ENCODE peak calls at places on chromosomes 6 and 20, in eight cellular contexts. One of them, this sample, is unnamed.

GRCh38 chr6:20564269-20564668 is 30.0 kb downstream of the CDKAL1 start:
- DNase-seq in NCI-H2029: peak
- DNase-seq in AG08395: peak
- DNase-seq in AG04449: no peak
- DNase-seq in stomach: no peak
- DNase-seq in NCI-H2081: peak
- DNase-seq in fibroblast of pulmonary artery: peak
- DNase-seq in stimulated activated CD8-positive, alpha-beta memory T cell treated with anti-CD3 and anti-CD28 coated beads, Interleukin-15, amount 100 ng/mL, for 4 hours: no peak
- DNase-seq in this sample: peak

GRCh38 chr6:81708306-81708705 is 44.2 kb downstream of the TENT5A start:
- DNase-seq in stomach: no peak
- DNase-seq in fibroblast of pulmonary artery: no peak
- DNase-seq in NCI-H2081: no peak
- DNase-seq in AG08395: no peak
- DNase-seq in AG04449: no peak
- DNase-seq in stimulated activated CD8-positive, alpha-beta memory T cell treated with anti-CD3 and anti-CD28 coated beads, Interleukin-15, amount 100 ng/mL, for 4 hours: no peak
- DNase-seq in NCI-H2029: no peak
- DNase-seq in this sample: no peak

GRCh38 chr20:58950603-58951002 is 30.5 kb upstream of the NELFCD start:
- DNase-seq in AG04449: no peak
- DNase-seq in AG08395: no peak
- DNase-seq in stimulated activated CD8-positive, alpha-beta memory T cell treated with anti-CD3 and anti-CD28 coated beads, Interleukin-15, amount 100 ng/mL, for 4 hours: no peak
- DNase-seq in NCI-H2081: no peak
- DNase-seq in NCI-H2029: no peak
- DNase-seq in fibroblast of pulmonary artery: no peak
- DNase-seq in stomach: no peak
- DNase-seq in this sample: no peak

GRCh38 chr20:36866681-36867485 is 9.1 kb upstream of the TLDC2 start:
- DNase-seq in AG04449: no peak
- DNase-seq in AG08395: peak
- DNase-seq in NCI-H2029: no peak
- DNase-seq in stomach: no peak
- DNase-seq in stimulated activated CD8-positive, alpha-beta memory T cell treated with anti-CD3 and anti-CD28 coated beads, Interleukin-15, amount 100 ng/mL, for 4 hours: no peak
- DNase-seq in fibroblast of pulmonary artery: no peak
- DNase-seq in NCI-H2081: no peak
- DNase-seq in this sample: no peak

GRCh38 chr20:47468290-47469050 is 33.2 kb upstream of the NCOA3 start:
- DNase-seq in AG08395: no peak
- DNase-seq in NCI-H2029: no peak
- DNase-seq in fibroblast of pulmonary artery: no peak
- DNase-seq in stimulated activated CD8-positive, alpha-beta memory T cell treated with anti-CD3 and anti-CD28 coated beads, Interleukin-15, amount 100 ng/mL, for 4 hours: no peak
- DNase-seq in AG04449: no peak
- DNase-seq in stomach: peak
- DNase-seq in NCI-H2081: no peak
- DNase-seq in this sample: no peak

GRCh38 chr6:71324179-71324791 is 35.7 kb downstream of the OGFRL1 start:
- DNase-seq in AG04449: no peak
- DNase-seq in stomach: no peak
- DNase-seq in AG08395: no peak
- DNase-seq in stimulated activated CD8-positive, alpha-beta memory T cell treated with anti-CD3 and anti-CD28 coated beads, Interleukin-15, amount 100 ng/mL, for 4 hours: no peak
- DNase-seq in fibroblast of pulmonary artery: no peak
- DNase-seq in NCI-H2081: no peak
- DNase-seq in NCI-H2029: no peak
- DNase-seq in this sample: no peak

GRCh38 chr6:108896111-108896661 is 48.0 kb downstream of the ARMC2 start:
- DNase-seq in NCI-H2081: no peak
- DNase-seq in AG08395: peak
- DNase-seq in fibroblast of pulmonary artery: peak
- DNase-seq in stomach: no peak
- DNase-seq in NCI-H2029: no peak
- DNase-seq in AG04449: peak
- DNase-seq in stimulated activated CD8-positive, alpha-beta memory T cell treated with anti-CD3 and anti-CD28 coated beads, Interleukin-15, amount 100 ng/mL, for 4 hours: no peak
- DNase-seq in this sample: no peak

GRCh38 chr6:21559238-21559637 is 34.3 kb upstream of the SOX4 start:
- DNase-seq in NCI-H2029: peak
- DNase-seq in AG04449: no peak
- DNase-seq in fibroblast of pulmonary artery: no peak
- DNase-seq in AG08395: no peak
- DNase-seq in stomach: no peak
- DNase-seq in NCI-H2081: no peak
- DNase-seq in stimulated activated CD8-positive, alpha-beta memory T cell treated with anti-CD3 and anti-CD28 coated beads, Interleukin-15, amount 100 ng/mL, for 4 hours: no peak
- DNase-seq in this sample: no peak

GRCh38 chr6:33683576-33684427 is 27.7 kb downstream of the UQCC2 start:
- DNase-seq in NCI-H2081: no peak
- DNase-seq in stomach: no peak
- DNase-seq in NCI-H2029: no peak
- DNase-seq in stimulated activated CD8-positive, alpha-beta memory T cell treated with anti-CD3 and anti-CD28 coated beads, Interleukin-15, amount 100 ng/mL, for 4 hours: no peak
- DNase-seq in AG08395: no peak
- DNase-seq in AG04449: no peak
- DNase-seq in fibroblast of pulmonary artery: no peak
- DNase-seq in this sample: no peak

GRCh38 chr6:29509711-29510110 is 22.0 kb upstream of the MAS1L start:
- DNase-seq in AG04449: no peak
- DNase-seq in fibroblast of pulmonary artery: no peak
- DNase-seq in NCI-H2081: no peak
- DNase-seq in NCI-H2029: no peak
- DNase-seq in AG08395: no peak
- DNase-seq in stimulated activated CD8-positive, alpha-beta memory T cell treated with anti-CD3 and anti-CD28 coated beads, Interleukin-15, amount 100 ng/mL, for 4 hours: no peak
- DNase-seq in stomach: no peak
- DNase-seq in this sample: no peak

GRCh38 chr6:145886228-145886956 is 71.8 kb upstream of the FBXO30 start:
- DNase-seq in NCI-H2081: no peak
- DNase-seq in NCI-H2029: no peak
- DNase-seq in AG04449: peak
- DNase-seq in fibroblast of pulmonary artery: no peak
- DNase-seq in AG08395: no peak
- DNase-seq in stomach: no peak
- DNase-seq in stimulated activated CD8-positive, alpha-beta memory T cell treated with anti-CD3 and anti-CD28 coated beads, Interleukin-15, amount 100 ng/mL, for 4 hours: no peak
- DNase-seq in this sample: no peak

GRCh38 chr6:72522735-72523141 is 99.1 kb upstream of the KCNQ5 start:
- DNase-seq in stomach: no peak
- DNase-seq in AG04449: no peak
- DNase-seq in stimulated activated CD8-positive, alpha-beta memory T cell treated with anti-CD3 and anti-CD28 coated beads, Interleukin-15, amount 100 ng/mL, for 4 hours: no peak
- DNase-seq in AG08395: no peak
- DNase-seq in NCI-H2081: peak
- DNase-seq in NCI-H2029: peak
- DNase-seq in fibroblast of pulmonary artery: no peak
- DNase-seq in this sample: no peak

GRCh38 chr20:17488916-17489600 is 42.1 kb downstream of the BFSP1 start:
- DNase-seq in AG04449: no peak
- DNase-seq in stimulated activated CD8-positive, alpha-beta memory T cell treated with anti-CD3 and anti-CD28 coated beads, Interleukin-15, amount 100 ng/mL, for 4 hours: no peak
- DNase-seq in fibroblast of pulmonary artery: no peak
- DNase-seq in NCI-H2081: no peak
- DNase-seq in NCI-H2029: no peak
- DNase-seq in AG08395: no peak
- DNase-seq in stomach: no peak
- DNase-seq in this sample: no peak

GRCh38 chr20:34907616-34908469 is 31.4 kb downstream of the ACSS2 start:
- DNase-seq in stomach: peak
- DNase-seq in NCI-H2029: peak
- DNase-seq in AG04449: peak
- DNase-seq in AG08395: peak
- DNase-seq in NCI-H2081: peak
- DNase-seq in fibroblast of pulmonary artery: peak
- DNase-seq in stimulated activated CD8-positive, alpha-beta memory T cell treated with anti-CD3 and anti-CD28 coated beads, Interleukin-15, amount 100 ng/mL, for 4 hours: no peak
- DNase-seq in this sample: no peak

GRCh38 chr20:50658804-50659380 is 32.5 kb downstream of the RIPOR3 start:
- DNase-seq in NCI-H2029: no peak
- DNase-seq in AG04449: no peak
- DNase-seq in stomach: peak
- DNase-seq in stimulated activated CD8-positive, alpha-beta memory T cell treated with anti-CD3 and anti-CD28 coated beads, Interleukin-15, amount 100 ng/mL, for 4 hours: no peak
- DNase-seq in NCI-H2081: no peak
- DNase-seq in AG08395: no peak
- DNase-seq in fibroblast of pulmonary artery: peak
- DNase-seq in this sample: no peak

This sample was measured in NCI-H2227 treated with DMSO at 0.1 percent for 48 hours.